ENCODE peak calls at places on chromosomes 6 and 20, in five cellular contexts. One of them, this sample, is unnamed.

GRCh38 chr6:87705070-87705691 is 3.1 kb upstream of the AKIRIN2 start:
- DNase-seq in HEK293T: no peak
- DNase-seq in adrenal gland: no peak
- DNase-seq in heart right ventricle: no peak
- DNase-seq in iris pigment epithelial cell: peak; percentile 64
- DNase-seq in this sample: no peak

GRCh38 chr20:62208061-62208804 is 11.8 kb downstream of the HRH3 start:
- DNase-seq in HEK293T: no peak
- DNase-seq in adrenal gland: no peak
- DNase-seq in heart right ventricle: no peak
- DNase-seq in iris pigment epithelial cell: no peak
- DNase-seq in this sample: no peak

GRCh38 chr6:56334937-56335336 is 87.6 kb upstream of the COL21A1 start:
- DNase-seq in HEK293T: no peak
- DNase-seq in adrenal gland: no peak
- DNase-seq in heart right ventricle: no peak
- DNase-seq in iris pigment epithelial cell: peak; percentile 67
- DNase-seq in this sample: no peak

GRCh38 chr6:32984639-32985389 is 16.4 kb downstream of the BRD2 start:
- DNase-seq in HEK293T: peak; percentile 77
- DNase-seq in adrenal gland: peak; percentile 96
- DNase-seq in heart right ventricle: peak; percentile 90
- DNase-seq in iris pigment epithelial cell: peak; percentile 75
- DNase-seq in this sample: peak; percentile 73

GRCh38 chr6:11042750-11043551 is 1.2 kb downstream of the ELOVL2 start:
- DNase-seq in HEK293T: no peak
- DNase-seq in adrenal gland: no peak
- DNase-seq in heart right ventricle: peak; percentile 23
- DNase-seq in iris pigment epithelial cell: peak; percentile 21
- DNase-seq in this sample: no peak

GRCh38 chr20:5848711-5849505 is 98.7 kb downstream of the SHLD1 start:
- DNase-seq in HEK293T: no peak
- DNase-seq in adrenal gland: peak; percentile 67
- DNase-seq in heart right ventricle: no peak
- DNase-seq in iris pigment epithelial cell: peak; percentile 67
- DNase-seq in this sample: peak; percentile 29

GRCh38 chr20:57620274-57620990 is at the start of gene ZBP1:
- DNase-seq in HEK293T: no peak
- DNase-seq in adrenal gland: no peak
- DNase-seq in heart right ventricle: no peak
- DNase-seq in iris pigment epithelial cell: no peak
- DNase-seq in this sample: no peak

GRCh38 chr6:140043762-140044378 is 669.4 kb upstream of the CITED2 start:
- DNase-seq in HEK293T: no peak
- DNase-seq in adrenal gland: no peak
- DNase-seq in heart right ventricle: no peak
- DNase-seq in iris pigment epithelial cell: peak; percentile 79
- DNase-seq in this sample: peak; percentile 65

GRCh38 chr6:138986578-138986977 is 1.5 kb downstream of the REPS1 start:
- DNase-seq in HEK293T: no peak
- DNase-seq in adrenal gland: no peak
- DNase-seq in heart right ventricle: no peak
- DNase-seq in iris pigment epithelial cell: peak; percentile 36
- DNase-seq in this sample: no peak

GRCh38 chr6:54010340-54011276 is 100.6 kb upstream of the MLIP start:
- DNase-seq in HEK293T: no peak
- DNase-seq in adrenal gland: peak; percentile 33
- DNase-seq in heart right ventricle: no peak
- DNase-seq in iris pigment epithelial cell: no peak
- DNase-seq in this sample: no peak

GRCh38 chr6:47414517-47415167 is 62.9 kb upstream of the CD2AP start:
- DNase-seq in HEK293T: no peak
- DNase-seq in adrenal gland: no peak
- DNase-seq in heart right ventricle: peak; percentile 15
- DNase-seq in iris pigment epithelial cell: peak; percentile 54
- DNase-seq in this sample: no peak

GRCh38 chr6:21305827-21306469 is 287.6 kb upstream of the SOX4 start:
- DNase-seq in HEK293T: no peak
- DNase-seq in adrenal gland: no peak
- DNase-seq in heart right ventricle: no peak
- DNase-seq in iris pigment epithelial cell: peak; percentile 74
- DNase-seq in this sample: no peak

GRCh38 chr6:89387516-89388222 is 24.4 kb downstream of the RRAGD start:
- DNase-seq in HEK293T: no peak
- DNase-seq in adrenal gland: no peak
- DNase-seq in heart right ventricle: no peak
- DNase-seq in iris pigment epithelial cell: no peak
- DNase-seq in this sample: no peak

GRCh38 chr6:28589234-28589951 is 63.7 kb downstream of the GPX5 start:
- DNase-seq in HEK293T: peak; percentile 60
- DNase-seq in adrenal gland: peak; percentile 69
- DNase-seq in heart right ventricle: no peak
- DNase-seq in iris pigment epithelial cell: peak; percentile 98
- DNase-seq in this sample: peak; percentile 88

GRCh38 chr20:18742841-18743240 is 70.7 kb upstream of the SCP2D1 start:
- DNase-seq in HEK293T: no peak
- DNase-seq in adrenal gland: no peak
- DNase-seq in heart right ventricle: no peak
- DNase-seq in iris pigment epithelial cell: no peak
- DNase-seq in this sample: no peak

GRCh38 chr6:33208089-33208967 is at the start of gene RING1:
- DNase-seq in HEK293T: peak; percentile 89
- DNase-seq in adrenal gland: peak; percentile 88
- DNase-seq in heart right ventricle: peak; percentile 90
- DNase-seq in iris pigment epithelial cell: peak; percentile 72
- DNase-seq in this sample: peak; percentile 87

GRCh38 chr6:106520711-106521367 is 108.5 kb downstream of the RTN4IP1 start:
- DNase-seq in HEK293T: no peak
- DNase-seq in adrenal gland: no peak
- DNase-seq in heart right ventricle: no peak
- DNase-seq in iris pigment epithelial cell: no peak
- DNase-seq in this sample: no peak

GRCh38 chr20:41573955-41574354 is 44.2 kb downstream of the CHD6 start:
- DNase-seq in HEK293T: peak; percentile 13
- DNase-seq in adrenal gland: no peak
- DNase-seq in heart right ventricle: no peak
- DNase-seq in iris pigment epithelial cell: no peak
- DNase-seq in this sample: no peak

GRCh38 chr6:14888575-14889000 is 357.3 kb upstream of the JARID2 start:
- DNase-seq in HEK293T: no peak
- DNase-seq in adrenal gland: no peak
- DNase-seq in heart right ventricle: peak; percentile 34
- DNase-seq in iris pigment epithelial cell: no peak
- DNase-seq in this sample: no peak

GRCh38 chr6:38058022-38058421 is 238.5 kb downstream of the ZFAND3 start:
- DNase-seq in HEK293T: no peak
- DNase-seq in adrenal gland: no peak
- DNase-seq in heart right ventricle: no peak
- DNase-seq in iris pigment epithelial cell: peak; percentile 83
- DNase-seq in this sample: peak; percentile 93

GRCh38 chr6:163355471-163355991 is 59.0 kb upstream of the QKI start:
- DNase-seq in HEK293T: no peak
- DNase-seq in adrenal gland: peak; percentile 75
- DNase-seq in heart right ventricle: peak; percentile 85
- DNase-seq in iris pigment epithelial cell: peak; percentile 80
- DNase-seq in this sample: no peak

GRCh38 chr6:53432318-53433161 is 83.8 kb upstream of the ELOVL5 start:
- DNase-seq in HEK293T: no peak
- DNase-seq in adrenal gland: peak; percentile 71
- DNase-seq in heart right ventricle: peak; percentile 6
- DNase-seq in iris pigment epithelial cell: peak; percentile 90
- DNase-seq in this sample: peak; percentile 53

GRCh38 chr20:9966966-9967365 is 67.8 kb upstream of the ANKEF1 start:
- DNase-seq in HEK293T: peak; percentile 15
- DNase-seq in adrenal gland: no peak
- DNase-seq in heart right ventricle: no peak
- DNase-seq in iris pigment epithelial cell: peak; percentile 9
- DNase-seq in this sample: peak; percentile 48

GRCh38 chr20:3470208-3470626 is 601 bp upstream of the ATRN start:
- DNase-seq in HEK293T: no peak
- DNase-seq in adrenal gland: no peak
- DNase-seq in heart right ventricle: no peak
- DNase-seq in iris pigment epithelial cell: no peak
- DNase-seq in this sample: no peak

GRCh38 chr20:14732996-14733395 is 395.6 kb upstream of the FLRT3 start:
- DNase-seq in HEK293T: no peak
- DNase-seq in adrenal gland: no peak
- DNase-seq in heart right ventricle: no peak
- DNase-seq in iris pigment epithelial cell: no peak
- DNase-seq in this sample: no peak

GRCh38 chr6:164195605-164196004 is 781.1 kb downstream of the QKI start:
- DNase-seq in HEK293T: no peak
- DNase-seq in adrenal gland: no peak
- DNase-seq in heart right ventricle: no peak
- DNase-seq in iris pigment epithelial cell: no peak
- DNase-seq in this sample: no peak

GRCh38 chr6:142822882-142823578 is 121.9 kb downstream of the HIVEP2 start:
- DNase-seq in HEK293T: peak; percentile 31
- DNase-seq in adrenal gland: no peak
- DNase-seq in heart right ventricle: no peak
- DNase-seq in iris pigment epithelial cell: peak; percentile 32
- DNase-seq in this sample: peak; percentile 45

GRCh38 chr20:32192698-32193097 is 14.8 kb downstream of the PLAGL2 start:
- DNase-seq in HEK293T: no peak
- DNase-seq in adrenal gland: no peak
- DNase-seq in heart right ventricle: no peak
- DNase-seq in iris pigment epithelial cell: no peak
- DNase-seq in this sample: no peak

GRCh38 chr20:44409132-44409600 is 53.7 kb downstream of the HNF4A start:
- DNase-seq in HEK293T: no peak
- DNase-seq in adrenal gland: no peak
- DNase-seq in heart right ventricle: no peak
- DNase-seq in iris pigment epithelial cell: peak; percentile 60
- DNase-seq in this sample: no peak

GRCh38 chr6:130203370-130203769 is 19.4 kb downstream of the SAMD3 start:
- DNase-seq in HEK293T: no peak
- DNase-seq in adrenal gland: no peak
- DNase-seq in heart right ventricle: no peak
- DNase-seq in iris pigment epithelial cell: no peak
- DNase-seq in this sample: no peak

GRCh38 chr6:125273965-125274364 is 27.8 kb downstream of the HDDC2 start:
- DNase-seq in HEK293T: no peak
- DNase-seq in adrenal gland: peak; percentile 87
- DNase-seq in heart right ventricle: peak; percentile 36
- DNase-seq in iris pigment epithelial cell: peak; percentile 67
- DNase-seq in this sample: peak; percentile 42

GRCh38 chr6:107634147-107635057 is 144.5 kb downstream of the SOBP start:
- DNase-seq in HEK293T: no peak
- DNase-seq in adrenal gland: no peak
- DNase-seq in heart right ventricle: no peak
- DNase-seq in iris pigment epithelial cell: no peak
- DNase-seq in this sample: no peak

GRCh38 chr6:169783971-169784930 is 32.8 kb downstream of the ERMARD start:
- DNase-seq in HEK293T: no peak
- DNase-seq in adrenal gland: peak; percentile 13
- DNase-seq in heart right ventricle: no peak
- DNase-seq in iris pigment epithelial cell: no peak
- DNase-seq in this sample: no peak

GRCh38 chr20:49028684-49029083 is 17.4 kb upstream of the CSE1L start:
- DNase-seq in HEK293T: peak; percentile 27
- DNase-seq in adrenal gland: no peak
- DNase-seq in heart right ventricle: no peak
- DNase-seq in iris pigment epithelial cell: peak; percentile 45
- DNase-seq in this sample: peak; percentile 20

GRCh38 chr6:167699141-167700036 is 127.3 kb upstream of the AFDN start:
- DNase-seq in HEK293T: no peak
- DNase-seq in adrenal gland: peak; percentile 56
- DNase-seq in heart right ventricle: peak; percentile 85
- DNase-seq in iris pigment epithelial cell: peak; percentile 11
- DNase-seq in this sample: peak; percentile 13

GRCh38 chr6:136520520-136520919 is 29.7 kb downstream of the MAP7 start:
- DNase-seq in HEK293T: no peak
- DNase-seq in adrenal gland: no peak
- DNase-seq in heart right ventricle: no peak
- DNase-seq in iris pigment epithelial cell: no peak
- DNase-seq in this sample: no peak

GRCh38 chr6:126531840-126532239 is 191.9 kb downstream of the CENPW start:
- DNase-seq in HEK293T: no peak
- DNase-seq in adrenal gland: no peak
- DNase-seq in heart right ventricle: no peak
- DNase-seq in iris pigment epithelial cell: no peak
- DNase-seq in this sample: no peak

GRCh38 chr6:88599561-88599960 is 363.9 kb downstream of the RNGTT start:
- DNase-seq in HEK293T: no peak
- DNase-seq in adrenal gland: no peak
- DNase-seq in heart right ventricle: no peak
- DNase-seq in iris pigment epithelial cell: no peak
- DNase-seq in this sample: no peak

GRCh38 chr6:50217816-50218215 is 168.1 kb upstream of the DEFB112 start:
- DNase-seq in HEK293T: no peak
- DNase-seq in adrenal gland: no peak
- DNase-seq in heart right ventricle: no peak
- DNase-seq in iris pigment epithelial cell: no peak
- DNase-seq in this sample: no peak